ENCODE peak calls at places on chromosomes 4 and X, in six cellular contexts. M, G, I, T, L and F are unnamed samples.

GRCh38 chr4:184933311-184933710 is 85.0 kb upstream of the HELT start:
- DNase-seq in M (no peak), G (no peak), I (no peak), T (no peak), L (no peak), F (no peak)

GRCh38 chr4:10196191-10196590 is 79.6 kb upstream of the WDR1 start:
- DNase-seq in M (no peak), G (no peak), I (no peak), T (no peak), L (no peak), F (no peak)

GRCh38 chr4:2961411-2962098 is 1.7 kb downstream of the NOP14 start:
- DNase-seq in M (no peak), G (no peak), I (no peak), T (no peak), L (no peak), F (no peak)

GRCh38 chr4:139909036-139909435 is 243.4 kb downstream of the MGST2 start:
- DNase-seq in M (no peak), G (no peak), I (no peak), T (no peak), L (no peak), F (no peak)

GRCh38 chrX:38831949-38832348 is 30.7 kb downstream of the MID1IP1 start:
- DNase-seq in M (no peak), G (no peak), I (no peak), T (no peak), L (no peak), F (no peak)

GRCh38 chrX:141903400-141904155 is at the start of gene MAGEC1:
- DNase-seq in M (no peak), G (no peak), I (no peak), T (no peak), L (no peak), F (no peak)

GRCh38 chrX:107683124-107683895 is 55.0 kb downstream of the PRPS1 start:
- DNase-seq in M (no peak), G (no peak), I (no peak), T (no peak), L (no peak), F (no peak)

GRCh38 chr4:120299631-120300030 is 233.0 kb upstream of the MAD2L1 start:
- DNase-seq in M (no peak), G (no peak), I (no peak), T (no peak), L (no peak), F (no peak)

GRCh38 chrX:13936804-13937203 is 92.9 kb downstream of the GEMIN8 start:
- DNase-seq in M (no peak), G (no peak), I (no peak), T (no peak), L (no peak), F (no peak)

GRCh38 chr4:148454835-148455234 is 12.6 kb upstream of the NR3C2 start:
- DNase-seq in M (no peak), G (no peak), I (no peak), T (no peak), L (no peak), F (no peak)

GRCh38 chr4:123364906-123365305 is 31.7 kb upstream of the SPRY1 start:
- DNase-seq in M (no peak), G (no peak), I (no peak), T (no peak), L (no peak), F (no peak)

GRCh38 chr4:109359040-109359646 is 56.7 kb upstream of the COL25A1 start:
- DNase-seq in M (no peak), G (no peak), I (no peak), T (no peak), L (no peak), F (no peak)

GRCh38 chrX:8201896-8202331 is 30.8 kb upstream of the VCX2 start:
- DNase-seq in M (peak), G (no peak), I (no peak), T (no peak), L (no peak), F (peak)

GRCh38 chrX:1582686-1583437 is 8.5 kb upstream of the AKAP17A start:
- DNase-seq in M (no peak), G (no peak), I (peak), T (no peak), L (no peak), F (no peak)

GRCh38 chr4:2930135-2930805 is 32.9 kb downstream of the NOP14 start:
- DNase-seq in M (peak), G (no peak), I (no peak), T (peak), L (peak), F (peak)

GRCh38 chrX:410296-410695 is 23.6 kb upstream of the PPP2R3B start:
- DNase-seq in M (no peak), G (no peak), I (no peak), T (no peak), L (no peak), F (no peak)

GRCh38 chr4:120902925-120903324 is 19.6 kb downstream of the PRDM5 start:
- DNase-seq in M (peak), G (no peak), I (no peak), T (no peak), L (no peak), F (no peak)

GRCh38 chr4:74376888-74377483 is 12.0 kb downstream of the EREG start:
- DNase-seq in M (no peak), G (no peak), I (no peak), T (no peak), L (no peak), F (no peak)

GRCh38 chr4:1043658-1044468 is 32.4 kb downstream of the FGFRL1 start:
- DNase-seq in M (peak), G (no peak), I (no peak), T (peak), L (peak), F (peak)

GRCh38 chr4:181601118-181601517 is 642.1 kb upstream of the TENM3 start:
- DNase-seq in M (no peak), G (no peak), I (no peak), T (no peak), L (no peak), F (no peak)

GRCh38 chr4:6474705-6475457 is 2.5 kb upstream of the PPP2R2C start:
- DNase-seq in M (no peak), G (no peak), I (no peak), T (no peak), L (peak), F (no peak)

GRCh38 chrX:19683817-19684216 is 168.5 kb upstream of the MAP3K15 start:
- DNase-seq in M (no peak), G (no peak), I (peak), T (no peak), L (no peak), F (no peak)

GRCh38 chr4:151485541-151486131 is 76.7 kb downstream of the FHIP1A start:
- DNase-seq in M (no peak), G (no peak), I (no peak), T (no peak), L (no peak), F (no peak)

GRCh38 chr4:173374588-173374987 is 3.8 kb downstream of the SAP30 start:
- DNase-seq in M (no peak), G (no peak), I (no peak), T (no peak), L (no peak), F (no peak)

GRCh38 chr4:31081375-31081774 is 361.2 kb downstream of the PCDH7 start:
- DNase-seq in M (no peak), G (no peak), I (no peak), T (no peak), L (no peak), F (no peak)